ENCODE peak calls at places on chromosomes 11 and 22, in ten cellular contexts. Z is neural crest cell, Y is heart right ventricle, D is glutamatergic neuron, K is endothelial cell of umbilical vein, A is BJ, J is cardiac muscle cell, M is AG10803, P is OCI-LY7, H is choroid plexus epithelial cell. B is an unnamed sample.
A peak's percentile ranks its signal among the peaks of the same experiment; 100 is the strongest.

GRCh38 chr11:121521145-121522042 is 68.6 kb upstream of the SORL1-AS1 start:
- DNase-seq in Z (no peak), Y (no peak), D (no peak), K (no peak), A (no peak), J (no peak), M (no peak), P (no peak), H (no peak), B (peak; percentile 77)

GRCh38 chr22:37657590-37658132 is 862 bp upstream of the PDXP start:
- DNase-seq in Z (no peak), Y (no peak), D (no peak), K (no peak), A (no peak), J (no peak), M (peak; percentile 20), P (no peak), H (no peak), B (peak; percentile 35)

GRCh38 chr11:113578164-113578455 is 102.9 kb upstream of the DRD2 start:
- DNase-seq in Z (no peak), Y (no peak), D (no peak), K (no peak), A (no peak), J (no peak), M (no peak), P (no peak), H (no peak), B (no peak)

GRCh38 chr22:21802056-21802455 is 65.4 kb downstream of the MAPK1 start:
- DNase-seq in Z (no peak), Y (no peak), D (no peak), K (no peak), A (no peak), J (no peak), M (no peak), P (no peak), H (no peak), B (no peak)

GRCh38 chr11:128572965-128573364 is 14.4 kb downstream of the ETS1 start:
- DNase-seq in Z (no peak), Y (no peak), D (no peak), K (no peak), A (no peak), J (no peak), M (no peak), P (no peak), H (no peak), B (no peak)

GRCh38 chr22:31378123-31378522 is 21.3 kb upstream of the DRG1 start:
- DNase-seq in Z (no peak), Y (no peak), D (no peak), K (peak; percentile 33), A (peak; percentile 2), J (peak; percentile 93), M (peak; percentile 15), P (no peak), H (peak; percentile 62), B (no peak)

GRCh38 chr11:78715639-78716311 is 141.1 kb upstream of the NARS2 start:
- DNase-seq in Z (peak; percentile 68), Y (peak; percentile 23), D (peak; percentile 85), K (peak; percentile 36), A (peak; percentile 22), J (peak; percentile 21), M (peak; percentile 61), P (peak; percentile 45), H (peak; percentile 74), B (peak; percentile 95)

GRCh38 chr11:123308077-123308476 is 113.0 kb upstream of the CLMP start:
- DNase-seq in Z (no peak), Y (no peak), D (no peak), K (peak; percentile 22), A (peak; percentile 76), J (peak; percentile 87), M (peak; percentile 95), P (no peak), H (peak; percentile 26), B (no peak)

GRCh38 chr11:45577755-45578154 is 87.7 kb downstream of the CHST1 start:
- DNase-seq in Z (no peak), Y (no peak), D (no peak), K (no peak), A (no peak), J (no peak), M (no peak), P (no peak), H (no peak), B (no peak)

GRCh38 chr11:65973439-65974110 is 12.0 kb downstream of the SART1 start:
- DNase-seq in Z (no peak), Y (no peak), D (no peak), K (no peak), A (no peak), J (no peak), M (no peak), P (no peak), H (no peak), B (peak; percentile 98)

GRCh38 chr11:100866453-100866852 is 179.4 kb downstream of the ARHGAP42 start:
- DNase-seq in Z (no peak), Y (no peak), D (no peak), K (no peak), A (no peak), J (no peak), M (no peak), P (peak; percentile 26), H (no peak), B (no peak)

GRCh38 chr11:88414385-88414861 is 76.9 kb upstream of the CTSC start:
- DNase-seq in Z (no peak), Y (no peak), D (no peak), K (peak; percentile 92), A (no peak), J (peak; percentile 93), M (peak; percentile 29), P (no peak), H (peak; percentile 90), B (peak; percentile 55)

GRCh38 chr22:42617155-42617983 is 2.7 kb upstream of the POLDIP3 start:
- DNase-seq in Z (no peak), Y (no peak), D (no peak), K (no peak), A (no peak), J (no peak), M (no peak), P (no peak), H (no peak), B (no peak)

GRCh38 chr22:42615092-42615859 is 593 bp upstream of the POLDIP3 start:
- DNase-seq in Z (peak; percentile 89), Y (peak; percentile 77), D (peak; percentile 74), K (peak; percentile 97), A (peak; percentile 92), J (peak; percentile 99), M (peak; percentile 97), P (peak; percentile 97), H (peak; percentile 99), B (peak; percentile 95)

GRCh38 chr22:42612336-42612735 is 2.3 kb downstream of the POLDIP3 start:
- DNase-seq in Z (no peak), Y (no peak), D (no peak), K (no peak), A (no peak), J (no peak), M (no peak), P (no peak), H (no peak), B (no peak)

GRCh38 chr22:42613869-42614268 is 814 bp downstream of the POLDIP3 start:
- DNase-seq in Z (no peak), Y (no peak), D (no peak), K (no peak), A (no peak), J (peak; percentile 28), M (peak; percentile 29), P (no peak), H (no peak), B (peak; percentile 53)

GRCh38 chr22:42614312-42615091 is at the start of gene POLDIP3:
- DNase-seq in Z (peak; percentile 97), Y (peak; percentile 99), D (peak; percentile 99), K (peak; percentile 97), A (peak; percentile 81), J (peak; percentile 99), M (peak; percentile 98), P (peak; percentile 100), H (peak; percentile 99), B (peak; percentile 99)
- TF ChIP-seq CTCF in Z (peak; percentile 39), Y (no peak), D (peak; percentile 33), K (peak; percentile 35), A (peak; percentile 40), J (peak; percentile 24), M (peak; percentile 35), P (peak; percentile 46), H (peak; percentile 40), B (peak; percentile 26)

GRCh38 chr11:103326070-103326794 is 217.0 kb downstream of the DYNC2H1 start:
- DNase-seq in Z (peak; percentile 50), Y (no peak), D (peak; percentile 23), K (peak; percentile 77), A (peak; percentile 23), J (peak; percentile 89), M (peak; percentile 95), P (peak; percentile 51), H (peak; percentile 91), B (peak; percentile 75)
- TF ChIP-seq CTCF in Z (peak; percentile 75), Y (peak; percentile 31), D (peak; percentile 74), K (peak; percentile 74), A (peak; percentile 82), J (peak; percentile 84), M (peak; percentile 95), P (peak; percentile 85), H (peak; percentile 82), B (peak; percentile 84)

DNA sequence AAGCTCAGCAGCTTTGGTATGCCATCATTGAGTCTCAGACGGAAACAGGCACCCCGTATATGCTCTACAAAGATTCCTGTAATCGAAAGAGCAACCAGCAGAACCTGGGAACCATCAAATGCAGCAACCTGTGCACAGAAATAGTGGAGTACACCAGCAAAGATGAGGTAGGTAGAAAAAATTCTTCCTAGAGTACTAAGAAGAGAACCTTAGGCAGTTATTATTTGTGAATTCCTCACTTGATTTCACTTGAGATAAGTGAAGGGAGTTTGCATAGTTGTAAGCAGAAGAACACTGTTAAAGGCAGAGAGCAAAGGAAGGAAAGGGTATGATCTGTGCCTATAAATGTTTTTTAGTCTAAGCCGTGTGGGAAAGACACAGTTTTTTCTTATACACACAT is 28.6 kb downstream of the RRM1 start:
- DNase-seq in Z (no peak), Y (no peak), D (no peak), K (no peak), A (no peak), J (no peak), M (no peak), P (no peak), H (no peak), B (no peak)
- TF ChIP-seq CTCF in Z (no peak), Y (no peak), D (no peak), K (no peak), A (no peak), J (no peak), M (no peak), P (no peak), H (no peak), B (no peak)

DNA sequence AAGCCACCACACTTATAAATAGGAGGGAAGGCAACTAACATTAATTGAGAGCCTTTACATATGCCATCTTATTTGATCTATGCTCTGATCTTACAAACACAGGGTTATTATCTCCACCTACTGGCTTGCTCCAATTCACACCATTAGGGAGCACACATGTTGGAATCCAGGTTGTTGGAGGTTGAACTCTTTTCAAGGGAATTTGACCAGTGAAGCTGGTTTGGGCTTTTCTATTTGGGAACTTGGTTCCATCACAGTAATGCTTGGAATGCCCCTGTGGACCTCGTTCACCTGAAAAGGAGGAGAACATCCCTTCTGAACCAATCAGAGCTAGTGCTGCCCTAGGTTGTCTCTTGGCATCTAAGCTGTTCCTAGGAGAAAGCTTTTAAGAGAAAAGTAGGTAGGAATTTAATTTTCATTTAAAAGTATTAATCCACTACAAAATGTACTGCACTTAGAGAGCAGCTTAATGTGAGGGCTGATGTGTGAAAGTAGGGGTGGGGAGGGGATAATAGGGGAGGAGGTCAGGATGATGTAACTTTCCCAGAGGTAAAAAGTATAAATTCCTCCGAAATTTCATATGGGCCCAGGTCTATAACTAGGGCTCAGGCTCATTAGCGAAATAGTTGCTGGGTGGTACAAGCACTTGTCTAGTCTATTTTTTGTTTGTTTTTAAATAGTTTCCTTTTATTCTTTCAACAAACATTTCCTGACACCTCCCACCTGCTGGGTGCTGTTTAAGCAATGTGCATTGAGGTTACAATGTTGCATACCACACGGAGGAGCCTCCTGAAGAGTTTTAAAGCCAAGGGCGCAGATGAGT is 7.6 kb upstream of the MICAL2 start:
- DNase-seq in Z (no peak), Y (no peak), D (no peak), K (no peak), A (no peak), J (no peak), M (no peak), P (no peak), H (peak; percentile 65), B (no peak)
- TF ChIP-seq CTCF in Z (no peak), Y (no peak), D (no peak), K (no peak), A (peak; percentile 15), J (no peak), M (peak; percentile 33), P (no peak), H (peak; percentile 33), B (peak; percentile 44)